ENCODE peak calls at places on chromosomes 7 and 10, in nine cellular contexts. V, M, U, H, T, A, N, O and I are unnamed samples.

GRCh38 chr7:107643938-107644703 is 16.5 kb upstream of the SLC26A4 start:
- DNase-seq in O (no peak), U (no peak), M (peak; percentile 45), T (no peak), H (no peak), N (no peak), A (no peak), V (no peak), I (no peak)

GRCh38 chr10:1205450-1206030 is 149.4 kb downstream of the WDR37 start:
- DNase-seq in N (no peak), T (no peak), V (no peak), O (no peak), U (no peak), A (no peak), H (no peak), M (no peak), I (no peak)

GRCh38 chr7:113491305-113491704 is 373.0 kb upstream of the SMIM30 start:
- DNase-seq in U (no peak), H (no peak), N (no peak), M (no peak), T (no peak), O (no peak), A (no peak), V (no peak), I (no peak)

GRCh38 chr10:13062813-13063212 is 37.1 kb upstream of the OPTN start:
- DNase-seq in H (no peak), M (no peak), A (no peak), U (no peak), O (no peak), N (no peak), T (no peak), V (no peak), I (no peak)

GRCh38 chr10:8055420-8056349 is 1.2 kb downstream of the GATA3 start:
- DNase-seq in H (no peak), T (peak; percentile 80), N (no peak), V (no peak), O (no peak), M (no peak), A (no peak), U (no peak), I (no peak)

GRCh38 chr10:110530131-110530831 is 32.6 kb downstream of the DUSP5 start:
- DNase-seq in A (peak; percentile 17), H (no peak), N (peak; percentile 68), M (peak; percentile 47), O (peak; percentile 75), U (no peak), T (no peak), V (peak; percentile 72), I (no peak)

GRCh38 chr7:18082169-18082568 is 54.5 kb upstream of the PRPS1L1 start:
- DNase-seq in M (no peak), H (no peak), N (no peak), U (no peak), A (no peak), T (no peak), V (no peak), O (no peak), I (no peak)

GRCh38 chr10:132392811-132393694 is 3.9 kb upstream of the PWWP2B start:
- DNase-seq in A (no peak), N (no peak), U (no peak), T (no peak), V (peak; percentile 17), H (no peak), M (no peak), O (peak; percentile 35), I (no peak)

GRCh38 chr7:101867265-101867664 is 49.8 kb downstream of the CUX1 start:
- DNase-seq in N (no peak), U (no peak), T (no peak), M (no peak), H (no peak), O (no peak), V (no peak), A (no peak), I (no peak)